ENCODE peak calls at places on chromosomes 11 and 22, in four cellular contexts. P is astrocyte, H is body of pancreas, Q is left ventricle myocardium inferior. F is an unnamed sample. For H3K4me1 and H3K27me3, the result is how much of the 10 kb centered on the place peaks cover.

GRCh38 chr22:50731811-50732624 is 6.0 kb upstream of the ACR start:
- DNase-seq in P (no peak), H (peak), Q (peak), F (peak)

GRCh38 chr11:20274031-20274430 is 89.5 kb upstream of the HTATIP2 start:
- DNase-seq in P (no peak), H (no peak), Q (no peak), F (no peak)

GRCh38 chr11:128291835-128292234 is 295.5 kb downstream of the ETS1 start:
- DNase-seq in P (no peak), H (no peak), Q (no peak), F (no peak)

GRCh38 chr11:126282361-126282741 is 542 bp upstream of the TIRAP start:
- DNase-seq in P (peak), H (peak), Q (peak), F (peak)

GRCh38 chr11:86588566-86589090 is 83.8 kb downstream of the ME3 start:
- DNase-seq in P (peak), H (no peak), Q (no peak), F (no peak)

GRCh38 chr11:112103446-112103845 is 16.8 kb downstream of the SDHD start:
- DNase-seq in P (no peak), H (no peak), Q (no peak), F (no peak)

GRCh38 chr11:45501277-45501979 is 164.0 kb downstream of the CHST1 start:
- DNase-seq in P (no peak), H (no peak), Q (no peak), F (no peak)

GRCh38 chr11:4511267-4511666 is 28.8 kb downstream of the OR52K1 start:
- DNase-seq in P (no peak), H (no peak), Q (no peak), F (no peak)

GRCh38 chr11:96758957-96759356 is 369.1 kb downstream of the JRKL start:
- DNase-seq in P (no peak), H (no peak), Q (no peak), F (no peak)

GRCh38 chr11:13487661-13488030 is 8.2 kb downstream of the PTH start:
- DNase-seq in P (no peak), H (peak), Q (no peak), F (no peak)

GRCh38 chr22:35352214-35353111 is 28.4 kb upstream of the HMOX1 start:
- DNase-seq in P (no peak), H (peak), Q (peak), F (peak)

GRCh38 chr22:38955926-38956325 is 1.5 kb upstream of the APOBEC3A start:
- DNase-seq in P (no peak), H (no peak), Q (no peak), F (no peak)

GRCh38 chr11:18115360-18116127 is 9.7 kb upstream of the SAAL1 start:
- DNase-seq in P (peak), H (peak), Q (no peak), F (no peak)

GRCh38 chr11:120024046-120024445 is 113.9 kb downstream of the TRIM29 start:
- DNase-seq in P (no peak), H (no peak), Q (no peak), F (no peak)

GRCh38 chr22:19480173-19480568 is 451 bp downstream of the CDC45 start:
- DNase-seq in P (no peak), H (no peak), Q (no peak), F (no peak)

GRCh38 chr22:46833228-46833627 is 70.8 kb downstream of the TBC1D22A start:
- DNase-seq in P (peak), H (peak), Q (no peak), F (no peak)

GRCh38 chr22:46084943-46085830 is 65.1 kb upstream of the PPARA start:
- DNase-seq in P (peak), H (peak), Q (peak), F (peak)

GRCh38 chr11:90639687-90640086 is 416.8 kb upstream of the CHORDC1 start:
- DNase-seq in P (no peak), H (no peak), Q (no peak), F (no peak)

GRCh38 chr22:38824587-38824986 is 19.2 kb downstream of the NPTXR start:
- DNase-seq in P (peak), H (peak), Q (peak), F (no peak)

GRCh38 chr11:108596701-108597100 is 3.1 kb upstream of the EXPH5 start:
- DNase-seq in P (no peak), H (no peak), Q (no peak), F (no peak)

GRCh38 chr11:110196241-110196754 is 100.1 kb downstream of the RDX start:
- DNase-seq in P (peak), H (no peak), Q (no peak), F (no peak)

GRCh38 chr22:41613456-41613855 is 7.4 kb downstream of the DESI1 start:
- DNase-seq in P (no peak), H (no peak), Q (no peak), F (no peak)

GRCh38 chr22:37739611-37740049 is 42.8 kb downstream of the TRIOBP start:
- DNase-seq in P (no peak), H (peak), Q (peak), F (peak)

GRCh38 chr11:132337819-132338416 is 967.5 kb downstream of the NTM start:
- DNase-seq in P (no peak), H (no peak), Q (no peak), F (no peak)

GRCh38 chr11:103648670-103649400 is 387.6 kb upstream of the DDI1 start:
- DNase-seq in P (peak), H (no peak), Q (no peak), F (no peak)

GRCh38 chr11:35012467-35013191 is 96.2 kb downstream of the PDHX start:
- DNase-seq in P (no peak), H (no peak), Q (no peak), F (no peak)

GRCh38 chr11:6315811-6316425 is 4.4 kb downstream of the CAVIN3 start:
- DNase-seq in P (peak), H (peak), Q (peak), F (peak)

GRCh38 chr11:12715131-12715530 is 40.9 kb downstream of the TEAD1 start:
- DNase-seq in P (no peak), H (no peak), Q (no peak), F (no peak)

GRCh38 chr11:108511851-108512474 is 13.8 kb upstream of the POGLUT3 start:
- DNase-seq in P (peak), H (no peak), Q (no peak), F (no peak)

GRCh38 chr11:111531687-111532364 is 8.7 kb upstream of the LAYN start:
- DNase-seq in P (peak), H (no peak), Q (no peak), F (no peak)

GRCh38 chr11:22433517-22433916 is 95.3 kb downstream of the SLC17A6 start:
- DNase-seq in P (no peak), H (no peak), Q (no peak), F (no peak)

GRCh38 chr11:44033856-44034255 is 13.9 kb upstream of the ACCSL start:
- DNase-seq in P (no peak), H (no peak), Q (no peak), F (no peak)

GRCh38 chr22:35378547-35379078 is 2.3 kb upstream of the HMOX1 start:
- DNase-seq in P (no peak), H (no peak), Q (no peak), F (no peak)

GRCh38 chr22:17164392-17165024 is 5.4 kb upstream of the HDHD5 start:
- DNase-seq in P (no peak), H (no peak), Q (no peak), F (no peak)

GRCh38 chr11:94623120-94623735 is 56.1 kb downstream of the PIWIL4 start:
- DNase-seq in P (peak), H (peak), Q (no peak), F (no peak)

GRCh38 chr22:23070418-23071162 is at the start of gene GNAZ:
- DNase-seq in P (no peak), H (no peak), Q (no peak), F (peak)

DNA sequence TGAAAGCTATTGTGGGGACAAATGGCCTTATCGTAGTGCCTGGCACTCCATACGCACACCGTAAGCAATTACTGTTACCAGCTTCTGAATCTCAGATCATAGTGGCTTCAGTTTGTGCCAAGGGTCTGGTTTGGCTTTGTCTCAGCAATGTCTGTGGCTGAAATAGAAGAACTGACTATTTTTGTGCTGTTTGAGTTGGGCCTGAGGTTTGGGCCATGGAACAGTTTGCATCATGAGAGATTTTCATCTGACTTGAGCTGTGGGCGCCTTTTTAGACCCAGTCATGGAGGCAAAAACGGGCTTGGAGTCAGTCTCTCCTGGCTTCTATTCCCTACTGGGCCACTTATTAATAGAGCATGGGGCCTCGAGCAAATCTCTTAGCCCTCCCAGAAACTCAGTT is 121.1 kb upstream of the CRYBB3 start:
- DNase-seq in P (peak), H (no peak), Q (no peak), F (peak)
- H3K4me1 ChIP-seq in P (under half), H (under half), Q (under half), F (under half)

DNA sequence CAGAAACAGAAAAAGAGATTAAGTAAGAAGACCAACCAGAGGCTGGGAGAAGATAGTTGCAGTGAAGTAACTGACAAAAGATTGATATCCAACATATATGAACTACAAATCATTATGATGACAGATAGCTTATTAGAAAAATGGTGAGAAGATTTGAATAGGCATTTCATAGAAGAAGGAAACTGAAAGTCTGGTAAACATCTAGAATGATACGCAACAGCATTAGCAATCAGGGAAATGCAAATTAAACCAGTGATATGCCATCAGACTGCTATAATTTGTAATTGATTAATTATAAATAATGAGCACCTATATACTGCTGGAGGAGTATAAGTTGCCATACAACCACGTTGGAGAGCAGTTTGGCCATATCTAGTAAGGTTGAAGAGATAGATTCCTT is 20.4 kb downstream of the RNF169 start:
- DNase-seq in P (no peak), H (no peak), Q (no peak), F (no peak)
- H3K27me3 ChIP-seq in P (under half), H (under half), Q (under half), F (under half)

DNA sequence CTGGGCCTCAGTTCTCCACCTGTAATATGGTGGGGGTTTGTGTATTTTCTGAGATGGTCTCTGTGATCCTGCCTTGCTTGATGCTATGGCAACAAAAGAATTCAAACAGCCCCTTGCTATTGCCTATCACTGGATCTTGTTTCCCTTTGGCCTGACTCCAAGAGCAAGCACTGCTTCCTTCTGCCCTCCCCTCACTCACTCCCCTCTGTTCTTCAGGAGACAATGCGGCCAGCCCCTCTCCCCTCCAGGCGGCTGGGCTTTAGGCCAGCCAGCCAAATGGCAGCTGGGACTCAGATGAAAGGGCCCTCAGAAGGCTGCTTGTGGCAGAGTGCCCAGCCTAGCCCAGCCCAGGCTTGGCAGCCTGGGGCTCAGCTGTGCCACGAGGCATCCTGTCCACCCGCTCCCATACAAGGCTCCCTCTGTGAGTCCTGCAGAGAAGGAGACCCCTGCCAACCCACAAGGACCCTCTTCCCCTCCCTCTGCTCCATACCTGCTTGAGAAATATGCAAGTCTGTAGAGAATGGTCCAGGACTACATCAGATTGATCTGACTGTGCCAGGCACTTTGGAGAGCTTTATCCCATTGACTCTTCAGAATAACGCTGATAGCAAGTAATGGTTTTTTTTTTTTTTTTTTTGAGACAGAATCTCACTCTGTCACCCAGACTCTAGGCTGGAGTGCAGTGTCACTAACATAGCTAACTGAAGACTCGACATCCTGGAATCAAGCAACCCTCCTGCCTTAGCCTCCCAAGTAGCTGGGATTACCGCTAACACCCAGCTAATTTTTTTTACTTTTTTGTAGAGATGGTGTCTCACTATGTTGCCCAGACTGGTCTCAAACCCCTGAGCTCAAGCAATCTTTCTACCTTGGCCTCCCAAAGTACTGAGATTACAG is 7.6 kb upstream of the KCTD14 start:
- DNase-seq in P (peak), H (peak), Q (peak), F (peak)
- H3K27ac ChIP-seq in P (no peak), H (peak), Q (no peak), F (no peak)

GRCh38 chr11:68601147-68601546 is 83.2 kb upstream of the GAL start:
- DNase-seq in P (no peak), H (no peak), Q (no peak), F (no peak)
- H3K4me1 ChIP-seq in P (under half), H (under half), Q (under half), F (under half)

DNA sequence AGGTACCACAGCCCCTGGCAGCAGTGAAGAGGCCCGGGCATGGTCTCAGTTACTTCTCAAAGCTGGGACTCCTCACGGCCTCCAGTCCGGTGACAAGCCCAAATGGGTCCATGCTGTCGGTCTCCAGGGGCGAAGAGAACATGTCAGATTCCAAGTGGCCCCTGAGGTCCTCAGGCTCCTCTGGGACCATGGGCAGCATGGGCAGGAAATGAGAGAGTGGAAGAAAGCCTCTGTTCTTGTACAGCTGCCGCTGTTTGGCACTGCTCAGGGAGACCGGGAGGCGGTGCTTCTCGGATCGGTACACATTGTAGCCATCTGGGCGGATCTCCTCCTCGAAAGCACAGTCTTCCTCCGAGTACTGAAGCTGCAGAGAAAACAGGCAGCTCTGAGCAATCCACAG is 4.6 kb downstream of the FGF19 start:
- DNase-seq in P (no peak), H (no peak), Q (no peak), F (no peak)
- H3K27me3 ChIP-seq in P (under half), H (under half), Q (half or more), F (under half)

DNA sequence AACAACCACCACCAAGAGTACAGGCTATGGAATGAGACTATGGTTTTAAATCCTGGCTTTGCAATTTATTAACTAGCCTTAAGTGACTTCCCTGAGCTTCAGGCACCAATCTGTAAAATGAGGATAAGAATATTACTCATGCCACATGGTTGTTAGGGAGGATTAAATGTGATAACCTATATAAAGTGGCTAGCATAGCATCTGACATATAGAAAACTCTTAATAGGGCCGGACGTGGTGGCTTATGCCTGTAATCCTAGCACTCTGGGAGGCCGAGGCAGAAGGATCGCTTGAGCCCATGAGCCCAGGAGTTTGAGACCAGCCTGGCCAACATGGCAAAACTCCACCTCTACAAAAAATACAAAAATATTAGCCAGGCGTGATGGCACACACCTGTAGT is 16.3 kb downstream of the LIMK2 start:
- DNase-seq in P (no peak), H (no peak), Q (no peak), F (no peak)
- H3K27ac ChIP-seq in P (no peak), H (peak), Q (peak), F (no peak)

F was measured in aorta.